ENCODE peak calls at places on chromosomes 11 and 22, in seven cellular contexts. V, T, L, S, I, O and W are unnamed samples.

GRCh38 chr11:114052160-114052559 is 7.4 kb upstream of the ZBTB16 start:
- DNase-seq in V (peak), T (no peak), L (no peak), S (no peak), I (no peak), O (peak), W (no peak)

GRCh38 chr11:118694771-118695170 is 15.3 kb upstream of the TREH start:
- DNase-seq in V (no peak), T (no peak), L (no peak), S (no peak), I (no peak), O (no peak), W (no peak)

GRCh38 chr22:29311468-29312217 is 3.9 kb downstream of the RASL10A start:
- DNase-seq in V (no peak), T (no peak), L (no peak), S (peak), I (peak), O (no peak), W (peak)

GRCh38 chr11:17922474-17922788 is 90.4 kb downstream of the SERGEF start:
- DNase-seq in V (no peak), T (no peak), L (no peak), S (no peak), I (no peak), O (no peak), W (no peak)

GRCh38 chr11:77619576-77620198 is 17.9 kb downstream of the CLNS1A start:
- DNase-seq in V (no peak), T (peak), L (peak), S (peak), I (peak), O (no peak), W (no peak)

GRCh38 chr11:69854719-69855118 is 35.5 kb upstream of the FGF3 start:
- DNase-seq in V (peak), T (peak), L (no peak), S (no peak), I (no peak), O (no peak), W (no peak)

GRCh38 chr22:48485144-48486135 is 1342.2 kb downstream of the BRD1 start:
- DNase-seq in V (no peak), T (no peak), L (no peak), S (no peak), I (no peak), O (peak), W (peak)

GRCh38 chr22:37455896-37456295 is 28.6 kb upstream of the ELFN2 start:
- DNase-seq in V (no peak), T (no peak), L (no peak), S (no peak), I (no peak), O (no peak), W (no peak)

GRCh38 chr11:57153448-57153847 is 28.3 kb upstream of the LRRC55 start:
- DNase-seq in V (no peak), T (no peak), L (no peak), S (no peak), I (no peak), O (no peak), W (no peak)

GRCh38 chr22:49991907-49992533 is 20.5 kb downstream of the IL17REL start:
- DNase-seq in V (no peak), T (no peak), L (no peak), S (no peak), I (no peak), O (no peak), W (no peak)

GRCh38 chr11:42407379-42407778 is 904.4 kb upstream of the API5 start:
- DNase-seq in V (no peak), T (peak), L (no peak), S (peak), I (no peak), O (no peak), W (no peak)

GRCh38 chr11:127110542-127110941 is 110.0 kb upstream of the KIRREL3 start:
- DNase-seq in V (no peak), T (no peak), L (peak), S (no peak), I (no peak), O (no peak), W (no peak)

GRCh38 chr11:13999704-14000103 is 37.2 kb downstream of the SPON1 start:
- DNase-seq in V (no peak), T (no peak), L (no peak), S (no peak), I (no peak), O (no peak), W (no peak)

GRCh38 chr22:27244328-27244727 is 557.2 kb downstream of the MN1 start:
- DNase-seq in V (no peak), T (no peak), L (no peak), S (no peak), I (no peak), O (no peak), W (no peak)

GRCh38 chr11:132848336-132848735 is 684.0 kb downstream of the OPCML start:
- DNase-seq in V (no peak), T (peak), L (no peak), S (no peak), I (peak), O (no peak), W (no peak)

GRCh38 chr22:21055880-21056319 is 10.2 kb downstream of the LRRC74B start:
- DNase-seq in V (no peak), T (no peak), L (no peak), S (no peak), I (no peak), O (no peak), W (peak)

GRCh38 chr22:48936391-48936790 is 891.3 kb downstream of the BRD1 start:
- DNase-seq in V (no peak), T (no peak), L (no peak), S (no peak), I (no peak), O (peak), W (no peak)

GRCh38 chr11:1660025-1660867 is 30.7 kb downstream of the KRTAP5-5 start:
- DNase-seq in V (no peak), T (no peak), L (no peak), S (no peak), I (no peak), O (no peak), W (no peak)

GRCh38 chr11:5992604-5993251 is 5.9 kb upstream of the OR52L1 start:
- DNase-seq in V (peak), T (peak), L (no peak), S (peak), I (no peak), O (no peak), W (no peak)

GRCh38 chr11:105132716-105133511 is 6.7 kb downstream of the CARD18 start:
- DNase-seq in V (peak), T (peak), L (no peak), S (no peak), I (peak), O (no peak), W (no peak)

GRCh38 chr22:41576877-41577276 is 12.8 kb downstream of the PMM1 start:
- DNase-seq in V (peak), T (peak), L (no peak), S (peak), I (peak), O (no peak), W (no peak)

GRCh38 chr11:87215236-87215635 is 177.5 kb downstream of the TMEM135 start:
- DNase-seq in V (no peak), T (peak), L (no peak), S (no peak), I (no peak), O (no peak), W (no peak)

GRCh38 chr22:19275919-19276600 is 15.5 kb downstream of the CLTCL1 start:
- DNase-seq in V (no peak), T (peak), L (no peak), S (no peak), I (no peak), O (no peak), W (no peak)

GRCh38 chr11:130762342-130763037 is 153.8 kb downstream of the SNX19 start:
- DNase-seq in V (no peak), T (no peak), L (no peak), S (no peak), I (no peak), O (no peak), W (peak)

GRCh38 chr22:29691636-29692326 is 28.0 kb upstream of the CABP7 start:
- DNase-seq in V (no peak), T (no peak), L (no peak), S (no peak), I (no peak), O (no peak), W (no peak)

GRCh38 chr11:132982769-132983168 is 549.5 kb downstream of the OPCML start:
- DNase-seq in V (no peak), T (no peak), L (no peak), S (no peak), I (no peak), O (no peak), W (no peak)

GRCh38 chr11:46160100-46160499 is 38.8 kb upstream of the PHF21A start:
- DNase-seq in V (no peak), T (no peak), L (no peak), S (no peak), I (no peak), O (no peak), W (no peak)

GRCh38 chr11:35781342-35782171 is 119.0 kb downstream of the TRIM44 start:
- DNase-seq in V (peak), T (peak), L (no peak), S (no peak), I (peak), O (no peak), W (no peak)

GRCh38 chr11:122598971-122599370 is 56.6 kb upstream of the UBASH3B start:
- DNase-seq in V (peak), T (no peak), L (no peak), S (no peak), I (no peak), O (no peak), W (no peak)

GRCh38 chr11:94525933-94526332 is 13.7 kb downstream of the C11orf97 start:
- DNase-seq in V (no peak), T (peak), L (peak), S (no peak), I (peak), O (peak), W (peak)

GRCh38 chr22:20550057-20550817 is 42.8 kb downstream of the MED15 start:
- DNase-seq in V (no peak), T (peak), L (no peak), S (no peak), I (no peak), O (peak), W (no peak)

GRCh38 chr22:28112548-28113043 is 193.5 kb upstream of the PITPNB start:
- DNase-seq in V (peak), T (peak), L (no peak), S (no peak), I (peak), O (peak), W (no peak)

GRCh38 chr11:116471608-116472007 is 301.2 kb downstream of the BUD13 start:
- DNase-seq in V (peak), T (peak), L (no peak), S (no peak), I (peak), O (no peak), W (no peak)

GRCh38 chr11:96284401-96284800 is 58.6 kb downstream of the MAML2 start:
- DNase-seq in V (no peak), T (no peak), L (no peak), S (no peak), I (no peak), O (no peak), W (no peak)

GRCh38 chr11:133064152-133064877 is 468.0 kb downstream of the OPCML start:
- DNase-seq in V (no peak), T (peak), L (peak), S (peak), I (peak), O (peak), W (peak)

GRCh38 chr11:10481567-10482349 is 26.7 kb downstream of the AMPD3 start:
- DNase-seq in V (no peak), T (no peak), L (no peak), S (no peak), I (no peak), O (no peak), W (no peak)

GRCh38 chr11:35934981-35935380 is 8.9 kb upstream of the LDLRAD3 start:
- DNase-seq in V (no peak), T (no peak), L (peak), S (no peak), I (no peak), O (no peak), W (no peak)

GRCh38 chr11:65435981-65436411 is 13.4 kb downstream of the NEAT1 start:
- DNase-seq in V (no peak), T (peak), L (no peak), S (no peak), I (peak), O (peak), W (peak)

GRCh38 chr22:20001082-20001638 is 15.5 kb downstream of the ARVCF start:
- DNase-seq in V (no peak), T (peak), L (no peak), S (no peak), I (peak), O (no peak), W (peak)

DNA sequence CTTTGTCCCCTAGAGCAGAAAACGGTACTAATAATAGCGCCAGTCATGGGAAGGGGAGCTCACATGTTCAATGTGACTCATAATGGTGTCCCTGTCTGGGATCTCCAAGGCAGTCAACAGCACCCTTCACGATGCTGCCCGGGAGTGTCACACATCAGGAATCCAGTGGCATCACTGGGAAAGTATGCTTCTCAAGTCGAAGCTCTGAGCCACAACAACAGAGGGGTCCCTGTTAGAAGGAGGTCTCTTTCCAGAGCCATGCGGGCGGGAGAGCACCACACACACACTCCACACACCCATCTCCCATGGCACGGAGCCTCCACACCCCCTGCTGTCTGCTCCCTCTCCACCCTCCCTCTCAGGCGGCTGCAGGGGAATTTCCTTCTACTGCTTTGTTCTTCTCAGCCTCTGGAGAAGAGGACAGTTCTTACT is 119.7 kb downstream of the ETS1 start:
- DNase-seq in V (peak), T (peak), L (no peak), S (no peak), I (peak), O (peak), W (peak)
- TF ChIP-seq CTCF in V (no peak), T (peak), L (no peak), S (no peak), I (no peak), O (no peak), W (no peak)

GRCh38 chr11:44243086-44243485 is 66.9 kb downstream of the ALX4 start:
- DNase-seq in V (no peak), T (no peak), L (no peak), S (no peak), I (no peak), O (peak), W (no peak)

GRCh38 chr11:44241851-44242250 is 68.1 kb downstream of the ALX4 start:
- DNase-seq in V (no peak), T (no peak), L (peak), S (no peak), I (no peak), O (peak), W (no peak)

GRCh38 chr11:44244649-44245308 is 65.2 kb downstream of the ALX4 start:
- DNase-seq in V (no peak), T (peak), L (no peak), S (no peak), I (peak), O (peak), W (no peak)

GRCh38 chr11:44246726-44247125 is 63.2 kb downstream of the ALX4 start:
- DNase-seq in V (no peak), T (peak), L (no peak), S (no peak), I (no peak), O (no peak), W (no peak)

DNA sequence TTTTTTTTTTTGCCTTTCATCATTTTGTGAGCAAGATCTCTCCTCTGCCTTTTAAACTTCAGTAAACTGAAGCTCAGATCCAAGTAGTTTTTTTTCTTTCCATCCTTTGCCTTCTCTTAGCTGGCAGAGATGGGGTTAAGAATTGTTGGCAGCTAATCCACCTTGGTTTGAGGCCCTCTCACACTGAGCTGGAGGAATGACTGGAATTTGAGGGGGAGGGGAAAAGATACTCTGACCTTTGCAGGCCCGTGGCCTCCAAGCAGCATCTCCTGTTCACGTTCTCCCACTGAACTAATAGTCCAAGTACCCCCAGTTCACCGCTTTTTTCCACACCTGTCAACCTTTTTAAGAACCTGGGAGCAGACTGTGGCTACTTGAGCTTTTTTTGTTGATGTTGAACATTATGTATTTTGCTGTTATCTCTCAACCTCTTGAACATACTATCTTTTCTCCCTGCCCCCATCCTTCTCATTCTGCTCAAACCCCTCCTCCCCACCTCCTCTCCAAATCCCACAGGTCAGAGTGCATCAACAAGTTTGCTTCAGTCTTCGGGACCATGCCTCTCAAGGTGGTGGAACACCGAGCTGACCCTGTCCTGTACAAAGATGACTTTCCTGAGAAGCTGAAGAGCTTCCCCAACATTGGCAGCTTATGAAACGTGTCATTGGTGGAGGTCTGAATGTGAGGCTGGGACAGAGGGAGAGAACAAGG is 66.2 kb downstream of the ALX4 start:
- DNase-seq in V (peak), T (peak), L (no peak), S (no peak), I (peak), O (no peak), W (no peak)
- TF ChIP-seq CTCF in V (no peak), T (no peak), L (no peak), S (no peak), I (no peak), O (no peak), W (no peak)

DNA sequence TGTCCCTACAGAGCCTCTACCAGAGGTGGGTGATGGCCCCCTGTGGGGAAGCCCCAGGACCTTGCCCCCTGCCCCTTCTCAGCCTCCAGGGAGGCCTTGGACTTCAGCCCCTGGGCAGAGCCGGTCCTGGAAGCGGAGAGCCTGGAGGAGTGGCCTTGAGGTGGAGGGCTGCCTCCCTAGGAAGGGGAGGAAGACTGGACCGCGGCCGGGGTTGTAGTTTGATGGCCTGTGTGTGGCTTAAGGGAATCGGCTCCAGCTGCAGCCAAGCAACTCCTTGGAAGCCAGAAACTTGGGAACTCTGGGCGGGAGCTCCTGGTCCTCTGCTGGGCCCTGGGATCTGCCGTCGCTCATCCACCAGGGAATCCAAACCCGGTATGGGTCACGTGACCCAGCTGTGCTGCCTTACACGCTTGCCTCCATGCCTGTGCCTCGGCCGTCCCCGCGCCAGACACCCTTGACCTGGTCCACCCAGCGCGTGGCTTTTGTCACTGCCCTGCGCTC is 23.6 kb upstream of the ARHGAP8 start:
- DNase-seq in V (no peak), T (no peak), L (peak), S (no peak), I (no peak), O (peak), W (peak)
- TF ChIP-seq CTCF in V (no peak), T (no peak), L (no peak), S (no peak), I (no peak), O (no peak), W (no peak)

GRCh38 chr11:469684-470667 is 19.9 kb downstream of the PTDSS2 start:
- DNase-seq in V (peak), T (peak), L (peak), S (no peak), I (peak), O (peak), W (peak)
- TF ChIP-seq CTCF in V (no peak), T (peak), L (no peak), S (no peak), I (peak), O (no peak), W (peak)